ENCODE peak calls at places on chromosomes 4 and X, in nine cellular contexts. H is HFF-Myc; Q is AG10803; D is CD8-positive, alpha-beta T cell; K is cardiac muscle cell; R is uterus; A is BJ; X is tibial artery; F is astrocyte of the spinal cord. J is an unnamed sample.

GRCh38 chrX:2640436-2641150 is 50.5 kb upstream of the CD99 start:
- DNase-seq in Q (no peak), H (no peak), R (no peak), A (no peak), F (no peak), K (no peak), X (no peak), D (no peak), J (no peak)

GRCh38 chr4:160835789-160836188 is 1328.0 kb downstream of the FSTL5 start:
- DNase-seq in H (no peak), K (peak; percentile 13), D (no peak), X (no peak), R (no peak), F (no peak), A (no peak), Q (no peak), J (no peak)

GRCh38 chr4:25307596-25307995 is 5.0 kb upstream of the ZCCHC4 start:
- DNase-seq in R (no peak), F (no peak), A (no peak), Q (no peak), D (no peak), X (no peak), K (no peak), H (no peak), J (no peak)

GRCh38 chrX:3280706-3281105 is 65.7 kb downstream of the MXRA5 start:
- DNase-seq in D (no peak), F (no peak), K (no peak), R (no peak), X (no peak), Q (no peak), H (no peak), A (no peak), J (no peak)

GRCh38 chr4:127410201-127410600 is 222.6 kb upstream of the INTU start:
- DNase-seq in R (no peak), A (no peak), X (peak; percentile 73), F (no peak), Q (no peak), D (no peak), K (no peak), H (no peak), J (no peak)

GRCh38 chr4:86944964-86945781 is 10.4 kb downstream of the AFF1 start:
- DNase-seq in R (no peak), F (no peak), X (no peak), A (no peak), K (no peak), D (no peak), H (no peak), Q (no peak), J (no peak)

GRCh38 chr4:111556861-111557260 is 588.4 kb upstream of the FAM241A start:
- DNase-seq in X (no peak), D (no peak), R (no peak), Q (peak; percentile 25), A (no peak), F (no peak), H (no peak), K (no peak), J (no peak)

GRCh38 chrX:12423346-12423745 is 285.1 kb downstream of the FRMPD4 start:
- DNase-seq in D (no peak), H (no peak), A (no peak), R (no peak), F (no peak), Q (no peak), K (no peak), X (no peak), J (no peak)

GRCh38 chr4:8330821-8331566 is 61.4 kb downstream of the HTRA3 start:
- DNase-seq in F (no peak), R (peak; percentile 19), K (no peak), D (no peak), A (no peak), X (peak; percentile 88), Q (peak; percentile 27), H (no peak), J (peak; percentile 47)

GRCh38 chr4:169604131-169604900 is 8.1 kb downstream of the NEK1 start:
- DNase-seq in R (no peak), F (peak; percentile 87), X (no peak), H (no peak), D (no peak), Q (peak; percentile 74), A (peak; percentile 43), K (no peak), J (no peak)

GRCh38 chrX:74018253-74018652 is 285.7 kb upstream of the ZCCHC13 start:
- DNase-seq in X (no peak), Q (no peak), R (no peak), F (no peak), H (no peak), A (no peak), D (no peak), K (no peak), J (no peak)

GRCh38 chr4:22435652-22436051 is 80.2 kb downstream of the ADGRA3 start:
- DNase-seq in F (no peak), K (no peak), Q (no peak), A (no peak), H (no peak), R (no peak), X (no peak), D (no peak), J (no peak)

GRCh38 chr4:140188975-140189374 is 35.0 kb upstream of the MAML3 start:
- DNase-seq in A (no peak), R (peak; percentile 57), X (peak; percentile 70), Q (peak; percentile 70), H (no peak), K (peak; percentile 22), F (peak; percentile 57), D (no peak), J (no peak)

GRCh38 chr4:73869130-73870055 is at the start of gene CXCL1:
- DNase-seq in F (peak; percentile 50), H (no peak), X (no peak), A (no peak), K (peak; percentile 56), R (no peak), Q (no peak), D (no peak), J (peak; percentile 16)
- H3K4me3 ChIP-seq in F (peak within 1 kb of the TSS; percentile 63), H (peak within 1 kb of the TSS; percentile 58), X (peak within 1 kb of the TSS; percentile 52), A (peak within 1 kb of the TSS; percentile 65), K (peak within 1 kb of the TSS; percentile 59), R (peak within 1 kb of the TSS; percentile 19), Q (peak within 1 kb of the TSS; percentile 64), D (no peak within 1 kb of the TSS), J (peak within 1 kb of the TSS; percentile 65)

DNA sequence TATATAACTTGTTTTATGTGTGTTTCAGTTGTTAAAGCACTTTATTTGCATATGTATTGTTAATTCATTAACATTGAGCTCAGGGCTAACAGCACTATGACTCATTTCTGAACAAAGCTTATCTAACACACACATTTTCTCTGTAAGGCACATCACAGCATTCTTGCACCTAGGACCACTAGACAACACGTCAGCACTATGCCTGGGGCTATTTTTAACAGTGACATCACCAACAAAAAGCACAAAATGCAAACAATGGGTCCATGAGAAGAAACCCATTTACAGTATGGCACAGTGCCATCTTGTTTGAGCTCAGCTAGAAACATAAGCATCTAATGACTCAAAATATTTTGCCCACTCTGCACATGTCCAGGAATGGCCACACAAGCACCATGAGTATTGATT is 124.4 kb downstream of the RELL1 start:
- DNase-seq in X (no peak), A (no peak), F (peak; percentile 60), H (no peak), R (no peak), Q (peak; percentile 5), K (no peak), D (no peak), J (no peak)
- TF ChIP-seq CTCF in X (no peak), A (no peak), F (no peak), H (no peak), R (no peak), Q (no peak), K (no peak), D (no peak), J (no peak)

GRCh38 chr4:165299399-165300060 is 27.9 kb upstream of the MSMO1 start:
- DNase-seq in X (no peak), K (no peak), H (no peak), F (no peak), D (no peak), A (no peak), Q (no peak), R (no peak), J (no peak)
- H3K4me3 ChIP-seq in X (no peak overlapping the region), K (no peak overlapping the region), H (no peak overlapping the region), F (no peak overlapping the region), D (no peak overlapping the region), A (no peak overlapping the region), Q (no peak overlapping the region), R (no peak overlapping the region), J (no peak overlapping the region)

GRCh38 chr4:4677825-4678522 is 136.1 kb upstream of the STX18 start:
- DNase-seq in H (peak; percentile 70), R (peak; percentile 59), Q (peak; percentile 95), F (peak; percentile 63), A (peak; percentile 41), K (peak; percentile 28), D (no peak), X (no peak), J (peak; percentile 5)
- TF ChIP-seq CTCF in H (peak; percentile 80), R (peak; percentile 40), Q (peak; percentile 98), F (peak; percentile 79), A (peak; percentile 87), K (peak; percentile 87), D (no peak), X (no peak), J (peak; percentile 57)

GRCh38 chr4:14111730-14112171 is 484.2 kb upstream of the BOD1L1 start:
- DNase-seq in R (no peak), H (no peak), K (no peak), Q (peak; percentile 72), A (peak; percentile 94), F (peak; percentile 50), X (no peak), D (no peak), J (no peak)
- H3K4me3 ChIP-seq in R (no peak overlapping the region), H (no peak overlapping the region), K (no peak overlapping the region), Q (peak overlapping the region; percentile 14), A (peak overlapping the region; percentile 43), F (peak overlapping the region; percentile 19), X (no peak overlapping the region), D (no peak overlapping the region), J (no peak overlapping the region)